ENCODE peak calls at places on chromosomes 7 and 10, in eight cellular contexts. H is H1, U is transverse colon, F is heart right ventricle, Y is ovary, K is left ventricle myocardium inferior, C is MM.1S, W is stomach. E is an unnamed sample. For H3K4me1, the result is how much of the 10 kb centered on the place peaks cover.

GRCh38 chr10:12042409-12042796 is 206 bp downstream of the UPF2 start:
- DNase-seq in H (no peak), U (peak), F (peak), Y (no peak), K (no peak), C (no peak), W (peak), E (peak)

GRCh38 chr10:3654496-3654895 is 130.5 kb downstream of the KLF6 start:
- DNase-seq in H (no peak), U (no peak), F (no peak), Y (no peak), K (no peak), C (no peak), W (no peak), E (peak)

GRCh38 chr10:86155034-86155656 is 211.4 kb downstream of the GRID1 start:
- DNase-seq in H (no peak), U (no peak), F (no peak), Y (no peak), K (no peak), C (no peak), W (no peak), E (no peak)

GRCh38 chr7:40331915-40332314 is 197.1 kb downstream of the SUGCT start:
- DNase-seq in H (no peak), U (no peak), F (no peak), Y (no peak), K (no peak), C (no peak), W (no peak), E (no peak)

GRCh38 chr7:143507094-143507518 is 29.4 kb downstream of the TAS2R41 start:
- DNase-seq in H (no peak), U (no peak), F (no peak), Y (no peak), K (no peak), C (no peak), W (no peak), E (no peak)

GRCh38 chr7:38568497-38568896 is 62.7 kb downstream of the AMPH start:
- DNase-seq in H (no peak), U (no peak), F (no peak), Y (no peak), K (no peak), C (no peak), W (no peak), E (no peak)

GRCh38 chr10:126551197-126551596 is 119.3 kb downstream of the C10orf90 start:
- DNase-seq in H (no peak), U (no peak), F (no peak), Y (no peak), K (no peak), C (no peak), W (no peak), E (no peak)

GRCh38 chr10:25682203-25682950 is 251.7 kb upstream of the MYO3A start:
- DNase-seq in H (no peak), U (no peak), F (peak), Y (no peak), K (no peak), C (no peak), W (no peak), E (no peak)

GRCh38 chr10:103932996-103933395 is 15.0 kb upstream of the STN1 start:
- DNase-seq in H (no peak), U (no peak), F (no peak), Y (no peak), K (no peak), C (no peak), W (no peak), E (no peak)

GRCh38 chr10:43683451-43684197 is 34.9 kb upstream of the ZNF32 start:
- DNase-seq in H (no peak), U (no peak), F (no peak), Y (no peak), K (no peak), C (peak), W (no peak), E (peak)

GRCh38 chr7:47440320-47440719 is 141.6 kb downstream of the TNS3 start:
- DNase-seq in H (no peak), U (no peak), F (no peak), Y (no peak), K (no peak), C (no peak), W (no peak), E (no peak)

GRCh38 chr7:118280319-118281012 is 56.0 kb downstream of the ANKRD7 start:
- DNase-seq in H (no peak), U (no peak), F (no peak), Y (no peak), K (no peak), C (no peak), W (no peak), E (no peak)

GRCh38 chr10:26445411-26446031 is 7.4 kb downstream of the APBB1IP start:
- DNase-seq in H (no peak), U (no peak), F (no peak), Y (no peak), K (no peak), C (no peak), W (no peak), E (peak)

GRCh38 chr7:140304071-140304799 is 94.1 kb downstream of the SLC37A3 start:
- DNase-seq in H (no peak), U (no peak), F (no peak), Y (no peak), K (no peak), C (peak), W (no peak), E (peak)

GRCh38 chr7:30974605-30975256 is 11.0 kb downstream of the GHRHR start:
- DNase-seq in H (peak), U (peak), F (peak), Y (no peak), K (peak), C (peak), W (peak), E (peak)

GRCh38 chr7:12647364-12648219 is 39.8 kb upstream of the ARL4A start:
- DNase-seq in H (no peak), U (peak), F (no peak), Y (no peak), K (no peak), C (no peak), W (peak), E (peak)

GRCh38 chr7:107661081-107661864 is 645 bp downstream of the SLC26A4 start:
- DNase-seq in H (no peak), U (peak), F (peak), Y (peak), K (peak), C (no peak), W (peak), E (peak)

GRCh38 chr7:108404509-108405435 is 51.5 kb downstream of the NRCAM start:
- DNase-seq in H (no peak), U (no peak), F (no peak), Y (no peak), K (no peak), C (no peak), W (no peak), E (no peak)

GRCh38 chr7:81415181-81415580 is 354.7 kb downstream of the HGF start:
- DNase-seq in H (no peak), U (no peak), F (no peak), Y (no peak), K (no peak), C (no peak), W (no peak), E (no peak)

GRCh38 chr7:117124585-117125220 is 171.4 kb downstream of the ST7 start:
- DNase-seq in H (no peak), U (peak), F (peak), Y (peak), K (peak), C (peak), W (peak), E (peak)

GRCh38 chr10:106973716-106974115 is 190.8 kb downstream of the SORCS1 start:
- DNase-seq in H (no peak), U (no peak), F (no peak), Y (no peak), K (no peak), C (no peak), W (no peak), E (no peak)

GRCh38 chr7:92754756-92755581 is 81.4 kb downstream of the CDK6 start:
- DNase-seq in H (no peak), U (no peak), F (no peak), Y (no peak), K (peak), C (no peak), W (no peak), E (no peak)

GRCh38 chr7:159205833-159206232 is 61.2 kb upstream of the VIPR2 start:
- DNase-seq in H (no peak), U (no peak), F (no peak), Y (no peak), K (no peak), C (no peak), W (no peak), E (no peak)

GRCh38 chr7:103859699-103860098 is 129.8 kb downstream of the RELN start:
- DNase-seq in H (no peak), U (no peak), F (no peak), Y (no peak), K (no peak), C (no peak), W (no peak), E (no peak)
- H3K4me1 ChIP-seq in H (under half), U (under half), F (under half), Y (under half), K (under half), C (under half), W (under half), E (under half)

DNA sequence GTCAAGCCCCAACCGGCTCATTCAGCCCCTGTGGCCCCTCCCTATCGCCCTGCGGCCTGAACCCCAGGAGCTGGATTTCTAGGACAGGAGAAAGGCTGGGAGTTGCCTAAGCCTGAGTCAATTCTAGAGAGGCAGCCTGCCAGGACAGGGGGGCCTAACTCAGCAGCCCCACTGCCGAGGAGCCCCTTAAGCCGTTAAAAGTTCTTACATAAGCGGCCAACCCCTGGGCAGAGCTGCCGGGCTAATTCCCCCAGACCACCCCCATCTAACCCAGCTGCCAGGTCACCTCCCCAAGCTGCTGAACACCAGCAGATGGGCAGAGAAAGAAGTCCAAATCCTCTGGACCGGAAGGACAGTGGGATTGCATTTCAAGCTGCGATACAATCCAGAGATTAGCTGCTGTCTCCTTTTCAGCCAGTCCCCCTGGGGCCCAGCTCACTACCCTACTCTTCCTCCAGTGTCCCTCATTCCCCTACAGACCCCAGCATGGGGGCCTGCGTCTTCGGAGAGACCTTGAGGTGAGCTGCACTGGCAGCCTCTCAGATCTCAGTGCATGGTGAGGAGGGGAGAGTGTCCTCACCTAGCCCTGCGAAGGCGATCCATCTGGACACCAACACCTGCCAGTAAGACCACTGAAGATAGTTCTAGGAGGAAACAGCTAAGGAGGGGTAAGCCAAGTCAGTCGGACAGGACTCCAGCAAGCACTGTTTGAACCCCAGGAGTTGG is 910 bp downstream of the IMPDH1 start:
- DNase-seq in H (no peak), U (no peak), F (no peak), Y (peak), K (no peak), C (no peak), W (no peak), E (peak)
- H3K4me1 ChIP-seq in H (under half), U (under half), F (under half), Y (under half), K (half or more), C (under half), W (half or more), E (under half)

GRCh38 chr10:59678884-59679301 is 30.8 kb downstream of the SLC16A9 start:
- DNase-seq in H (no peak), U (peak), F (no peak), Y (no peak), K (no peak), C (peak), W (peak), E (peak)
- H3K4me1 ChIP-seq in H (under half), U (under half), F (under half), Y (under half), K (under half), C (under half), W (under half), E (under half)

GRCh38 chr7:96699219-96699871 is 10.3 kb downstream of the SEM1 start:
- DNase-seq in H (no peak), U (no peak), F (no peak), Y (no peak), K (no peak), C (no peak), W (no peak), E (no peak)

GRCh38 chr7:96695581-96695980 is 14.1 kb downstream of the SEM1 start:
- DNase-seq in H (no peak), U (no peak), F (no peak), Y (no peak), K (no peak), C (no peak), W (no peak), E (no peak)

GRCh38 chr7:96701258-96701657 is 8.4 kb downstream of the SEM1 start:
- DNase-seq in H (no peak), U (no peak), F (no peak), Y (no peak), K (no peak), C (no peak), W (no peak), E (no peak)

GRCh38 chr7:96697822-96698221 is 11.8 kb downstream of the SEM1 start:
- DNase-seq in H (no peak), U (no peak), F (no peak), Y (no peak), K (no peak), C (no peak), W (no peak), E (peak)

DNA sequence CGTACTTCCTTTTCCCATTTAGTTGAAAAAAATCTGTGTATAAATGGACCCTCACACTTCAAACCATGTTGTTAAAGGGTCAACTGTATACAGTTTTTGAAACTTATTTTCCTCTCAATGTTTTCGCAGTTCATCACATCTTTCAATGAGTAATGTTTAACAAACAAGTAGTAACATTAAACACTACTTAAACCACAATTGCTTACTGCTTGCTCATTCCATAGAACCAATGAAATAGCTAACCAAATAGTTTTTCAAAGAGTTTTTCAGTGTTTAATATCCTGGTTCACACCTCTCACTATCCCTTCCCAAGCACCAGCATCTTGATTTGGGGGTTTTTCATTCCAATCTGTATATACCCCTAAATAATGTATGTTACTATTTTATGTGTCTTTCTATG is 9.1 kb downstream of the SEM1 start:
- DNase-seq in H (no peak), U (no peak), F (no peak), Y (no peak), K (no peak), C (no peak), W (no peak), E (no peak)
- H3K4me1 ChIP-seq in H (under half), U (under half), F (under half), Y (under half), K (half or more), C (under half), W (under half), E (under half)

GRCh38 chr7:100211342-100211780 is 8.4 kb upstream of the PVRIG start:
- DNase-seq in H (no peak), U (no peak), F (no peak), Y (no peak), K (no peak), C (no peak), W (no peak), E (no peak)

GRCh38 chr7:100210803-100211202 is 8.9 kb upstream of the PVRIG start:
- DNase-seq in H (no peak), U (no peak), F (no peak), Y (no peak), K (no peak), C (no peak), W (no peak), E (no peak)

GRCh38 chr7:100212631-100213286 is 7.0 kb upstream of the PVRIG start:
- DNase-seq in H (no peak), U (no peak), F (no peak), Y (no peak), K (no peak), C (no peak), W (no peak), E (no peak)

GRCh38 chr7:100215895-100216294 is 3.9 kb upstream of the PVRIG start:
- DNase-seq in H (no peak), U (no peak), F (peak), Y (peak), K (peak), C (no peak), W (peak), E (peak)

DNA sequence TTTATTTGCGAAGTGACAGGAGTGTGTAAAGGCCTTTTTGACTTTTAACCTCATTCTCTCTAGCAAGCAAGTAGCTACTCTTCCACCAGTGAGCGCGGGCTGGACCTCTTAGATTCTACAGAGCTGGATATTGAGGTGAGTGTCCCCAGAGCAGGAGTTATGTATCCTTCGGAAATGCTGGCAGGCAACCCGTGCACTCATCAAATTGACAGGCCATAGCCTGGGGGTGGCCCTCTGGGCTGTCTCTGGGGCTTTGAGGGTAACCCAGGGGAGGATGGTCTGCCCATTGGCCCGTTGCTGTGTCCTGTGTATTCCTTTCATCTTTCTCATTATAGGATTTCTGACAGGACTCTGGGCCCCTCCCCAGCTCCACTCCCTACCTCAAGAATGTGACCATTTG is 6.1 kb upstream of the PVRIG start:
- DNase-seq in H (no peak), U (no peak), F (no peak), Y (no peak), K (no peak), C (no peak), W (no peak), E (no peak)
- H3K4me1 ChIP-seq in H (under half), U (under half), F (under half), Y (under half), K (under half), C (under half), W (under half), E (under half)

GRCh38 chr7:86784765-86785164 is 141.1 kb downstream of the GRM3 start:
- DNase-seq in H (no peak), U (no peak), F (no peak), Y (no peak), K (no peak), C (no peak), W (no peak), E (no peak)
- H3K4me1 ChIP-seq in H (under half), U (under half), F (under half), Y (under half), K (under half), C (half or more), W (under half), E (under half)

GRCh38 chr10:119078422-119079179 is 2.0 kb downstream of the EIF3A start:
- DNase-seq in H (no peak), U (no peak), F (no peak), Y (no peak), K (no peak), C (no peak), W (no peak), E (peak)
- H3K4me1 ChIP-seq in H (under half), U (under half), F (under half), Y (under half), K (half or more), C (under half), W (half or more), E (under half)

GRCh38 chr7:154620307-154620706 is 382.6 kb downstream of the PAXIP1 start:
- DNase-seq in H (no peak), U (no peak), F (no peak), Y (no peak), K (no peak), C (no peak), W (no peak), E (no peak)
- H3K4me1 ChIP-seq in H (under half), U (under half), F (under half), Y (under half), K (under half), C (under half), W (under half), E (under half)

GRCh38 chr10:77545585-77545984 is 92.0 kb downstream of the KCNMA1 start:
- DNase-seq in H (no peak), U (no peak), F (no peak), Y (no peak), K (no peak), C (no peak), W (no peak), E (no peak)

GRCh38 chr10:77541944-77542343 is 95.7 kb downstream of the KCNMA1 start:
- DNase-seq in H (no peak), U (no peak), F (no peak), Y (no peak), K (no peak), C (no peak), W (no peak), E (no peak)

GRCh38 chr10:77544607-77545006 is 93.0 kb downstream of the KCNMA1 start:
- DNase-seq in H (no peak), U (no peak), F (no peak), Y (no peak), K (no peak), C (no peak), W (no peak), E (no peak)

GRCh38 chr10:77541247-77541646 is 96.4 kb downstream of the KCNMA1 start:
- DNase-seq in H (no peak), U (no peak), F (no peak), Y (no peak), K (no peak), C (no peak), W (no peak), E (no peak)

GRCh38 chr10:77542860-77543259 is 94.7 kb downstream of the KCNMA1 start:
- DNase-seq in H (no peak), U (no peak), F (no peak), Y (no peak), K (no peak), C (no peak), W (no peak), E (no peak)
- H3K4me1 ChIP-seq in H (under half), U (under half), F (under half), Y (under half), K (under half), C (under half), W (under half), E (under half)

GRCh38 chr10:314381-314780 is 179.1 kb downstream of the ZMYND11 start:
- DNase-seq in H (no peak), U (no peak), F (no peak), Y (no peak), K (no peak), C (no peak), W (no peak), E (no peak)

GRCh38 chr10:317926-318325 is 182.7 kb downstream of the ZMYND11 start:
- DNase-seq in H (no peak), U (no peak), F (no peak), Y (no peak), K (no peak), C (no peak), W (no peak), E (no peak)

GRCh38 chr10:316390-316789 is 181.1 kb downstream of the ZMYND11 start:
- DNase-seq in H (no peak), U (no peak), F (no peak), Y (no peak), K (no peak), C (no peak), W (no peak), E (no peak)

GRCh38 chr10:314871-315270 is 179.6 kb downstream of the ZMYND11 start:
- DNase-seq in H (no peak), U (no peak), F (no peak), Y (no peak), K (no peak), C (no peak), W (no peak), E (no peak)

GRCh38 chr10:317219-317868 is 182.1 kb downstream of the ZMYND11 start:
- DNase-seq in H (no peak), U (peak), F (peak), Y (no peak), K (peak), C (no peak), W (no peak), E (peak)
- H3K4me1 ChIP-seq in H (under half), U (under half), F (under half), Y (under half), K (under half), C (under half), W (under half), E (under half)

E was measured in adipocyte.